ENCODE peak calls at places on chromosomes 7 and 10, in ten cellular contexts. K is cardiac fibroblast; A is NCI-H1417 treated with DMSO at 0.1 percent for 48 hours; S is upper lobe of right lung; U is NCI-H748 treated with DMSO at 0.1 percent for 48 hours; B is left cardiac atrium; I is stimulated activated CD4-positive, alpha-beta T cell treated with anti-CD3 and anti-CD28 coated beads, Interleukin-4, amount 100 ng/mL, for 1 hour; L is stimulated activated CD8-positive, alpha-beta memory T cell treated with anti-CD3 and anti-CD28 coated beads, Interleukin-2, amount 100 ng/mL, for 1 hour; H is RWPE1; P is GM23248. J is an unnamed sample.

GRCh38 chr7:70016044-70016770 is 417.9 kb downstream of the AUTS2 start:
- DNase-seq in K (peak), A (no peak), S (no peak), U (no peak), B (no peak), I (no peak), L (no peak), H (no peak), P (no peak), J (no peak)

GRCh38 chr10:88086187-88086954 is 222.9 kb downstream of the PTEN start:
- DNase-seq in K (peak), A (no peak), S (no peak), U (no peak), B (no peak), I (no peak), L (no peak), H (no peak), P (no peak), J (no peak)

GRCh38 chr7:89458076-89458475 is 662.5 kb upstream of the TEX47 start:
- DNase-seq in K (no peak), A (no peak), S (no peak), U (no peak), B (no peak), I (no peak), L (no peak), H (no peak), P (no peak), J (no peak)

GRCh38 chr10:64630534-64630933 is 1109.3 kb downstream of the REEP3 start:
- DNase-seq in K (no peak), A (no peak), S (no peak), U (no peak), B (no peak), I (no peak), L (no peak), H (no peak), P (no peak), J (no peak)

GRCh38 chr10:124699471-124700292 is 44.5 kb downstream of the FAM53B start:
- DNase-seq in K (no peak), A (no peak), S (no peak), U (no peak), B (peak), I (no peak), L (no peak), H (no peak), P (no peak), J (no peak)

GRCh38 chr7:98771519-98772241 is 98.1 kb downstream of the TMEM130 start:
- DNase-seq in K (peak), A (no peak), S (no peak), U (no peak), B (no peak), I (no peak), L (no peak), H (no peak), P (peak), J (no peak)

GRCh38 chr7:74405191-74405898 is 48.4 kb upstream of the GTF2IRD1 start:
- DNase-seq in K (no peak), A (no peak), S (no peak), U (no peak), B (no peak), I (no peak), L (no peak), H (peak), P (peak), J (no peak)

GRCh38 chr10:92011560-92012214 is 88.1 kb downstream of the BTAF1 start:
- DNase-seq in K (peak), A (peak), S (no peak), U (no peak), B (no peak), I (no peak), L (no peak), H (peak), P (peak), J (peak)

GRCh38 chr7:138785587-138786437 is 12.0 kb upstream of the TMEM213 start:
- DNase-seq in K (peak), A (no peak), S (no peak), U (no peak), B (no peak), I (no peak), L (no peak), H (no peak), P (peak), J (peak)

GRCh38 chr10:124493191-124493936 is 31.7 kb downstream of the LHPP start:
- DNase-seq in K (no peak), A (no peak), S (no peak), U (peak), B (no peak), I (no peak), L (no peak), H (no peak), P (no peak), J (no peak)